ENCODE peak calls at places on chromosomes 12 and 14, in five cellular contexts. One of them, this sample, is unnamed.

GRCh38 chr14:104863923-104864266 is 1.2 kb upstream of the CEP170B start:
- DNase-seq in GM06990: no peak
- DNase-seq in psoas muscle: peak; percentile 52
- DNase-seq in K562: no peak
- DNase-seq in fibroblast of lung: no peak
- DNase-seq in this sample: no peak

GRCh38 chr14:44626423-44626822 is 119.3 kb upstream of the FSCB start:
- DNase-seq in K562: no peak
- DNase-seq in GM06990: no peak
- DNase-seq in fibroblast of lung: no peak
- DNase-seq in psoas muscle: no peak
- DNase-seq in this sample: no peak

GRCh38 chr12:117013726-117014125 is 85.5 kb downstream of the TESC start:
- DNase-seq in fibroblast of lung: peak; percentile 33
- DNase-seq in K562: no peak
- DNase-seq in GM06990: no peak
- DNase-seq in psoas muscle: no peak
- DNase-seq in this sample: peak; percentile 12

GRCh38 chr14:31401369-31401932 is 18.9 kb downstream of the HEATR5A start:
- DNase-seq in fibroblast of lung: no peak
- DNase-seq in psoas muscle: no peak
- DNase-seq in GM06990: no peak
- DNase-seq in K562: no peak
- DNase-seq in this sample: no peak

GRCh38 chr12:16325426-16325825 is 22.0 kb upstream of the MGST1 start:
- DNase-seq in psoas muscle: no peak
- DNase-seq in GM06990: no peak
- DNase-seq in fibroblast of lung: no peak
- DNase-seq in K562: no peak
- DNase-seq in this sample: no peak

GRCh38 chr12:98572010-98572409 is 21.5 kb upstream of the SLC25A3 start:
- DNase-seq in psoas muscle: no peak
- DNase-seq in fibroblast of lung: no peak
- DNase-seq in K562: peak; percentile 49
- DNase-seq in GM06990: no peak
- DNase-seq in this sample: no peak

GRCh38 chr12:84131076-84131475 is 781.5 kb downstream of the SLC6A15 start:
- DNase-seq in GM06990: no peak
- DNase-seq in psoas muscle: no peak
- DNase-seq in K562: no peak
- DNase-seq in fibroblast of lung: peak; percentile 36
- DNase-seq in this sample: peak; percentile 60

GRCh38 chr12:66065146-66065545 is 65.4 kb downstream of the LLPH start:
- DNase-seq in fibroblast of lung: peak; percentile 47
- DNase-seq in K562: no peak
- DNase-seq in GM06990: no peak
- DNase-seq in psoas muscle: no peak
- DNase-seq in this sample: peak; percentile 59

GRCh38 chr12:19373569-19373968 is 65.7 kb upstream of the AEBP2 start:
- DNase-seq in fibroblast of lung: no peak
- DNase-seq in K562: no peak
- DNase-seq in GM06990: no peak
- DNase-seq in psoas muscle: no peak
- DNase-seq in this sample: no peak

GRCh38 chr14:23348297-23348655 is 4.4 kb downstream of the SLC22A17 start:
- DNase-seq in GM06990: no peak
- DNase-seq in psoas muscle: no peak
- DNase-seq in K562: no peak
- DNase-seq in fibroblast of lung: no peak
- DNase-seq in this sample: no peak

GRCh38 chr14:89284368-89285058 is 132.5 kb downstream of the FOXN3 start:
- DNase-seq in GM06990: no peak
- DNase-seq in K562: no peak
- DNase-seq in fibroblast of lung: peak; percentile 88
- DNase-seq in psoas muscle: no peak
- DNase-seq in this sample: peak; percentile 82

GRCh38 chr14:21419528-21419927 is 35.7 kb upstream of the SUPT16H start:
- DNase-seq in K562: no peak
- DNase-seq in psoas muscle: no peak
- DNase-seq in GM06990: no peak
- DNase-seq in fibroblast of lung: no peak
- DNase-seq in this sample: no peak

GRCh38 chr12:117662620-117663395 is 301.4 kb upstream of the NOS1 start:
- DNase-seq in fibroblast of lung: peak; percentile 9
- DNase-seq in psoas muscle: no peak
- DNase-seq in K562: no peak
- DNase-seq in GM06990: no peak
- DNase-seq in this sample: no peak

GRCh38 chr12:65695077-65695865 is 129.0 kb upstream of the HMGA2 start:
- DNase-seq in psoas muscle: no peak
- DNase-seq in GM06990: no peak
- DNase-seq in fibroblast of lung: peak; percentile 99
- DNase-seq in K562: no peak
- DNase-seq in this sample: peak; percentile 99

GRCh38 chr14:50875359-50876090 is 3.7 kb downstream of the ABHD12B start:
- DNase-seq in GM06990: peak; percentile 79
- DNase-seq in K562: no peak
- DNase-seq in psoas muscle: no peak
- DNase-seq in fibroblast of lung: peak; percentile 48
- DNase-seq in this sample: peak; percentile 52

GRCh38 chr14:37658174-37658573 is 62.7 kb downstream of the TTC6 start:
- DNase-seq in fibroblast of lung: no peak
- DNase-seq in GM06990: no peak
- DNase-seq in psoas muscle: no peak
- DNase-seq in K562: no peak
- DNase-seq in this sample: peak; percentile 26

GRCh38 chr14:58755026-58755929 is 117.5 kb downstream of the DACT1 start:
- DNase-seq in fibroblast of lung: peak; percentile 65
- DNase-seq in GM06990: no peak
- DNase-seq in K562: no peak
- DNase-seq in psoas muscle: no peak
- DNase-seq in this sample: no peak

GRCh38 chr12:40794087-40794486 is 101.8 kb downstream of the CNTN1 start:
- DNase-seq in K562: no peak
- DNase-seq in fibroblast of lung: no peak
- DNase-seq in GM06990: no peak
- DNase-seq in psoas muscle: no peak
- DNase-seq in this sample: no peak

GRCh38 chr12:92078167-92079053 is 67.2 kb downstream of the BTG1 start:
- DNase-seq in K562: peak; percentile 62
- DNase-seq in fibroblast of lung: peak; percentile 92
- DNase-seq in psoas muscle: no peak
- DNase-seq in GM06990: no peak
- DNase-seq in this sample: peak; percentile 97

GRCh38 chr12:31325524-31325875 is 450 bp downstream of the SINHCAF start:
- DNase-seq in K562: peak; percentile 19
- DNase-seq in GM06990: no peak
- DNase-seq in fibroblast of lung: no peak
- DNase-seq in psoas muscle: no peak
- DNase-seq in this sample: no peak

GRCh38 chr12:124633269-124633953 is 66.0 kb upstream of the NCOR2 start:
- DNase-seq in fibroblast of lung: peak; percentile 66
- DNase-seq in K562: no peak
- DNase-seq in psoas muscle: no peak
- DNase-seq in GM06990: no peak
- DNase-seq in this sample: no peak

GRCh38 chr14:103121846-103122577 is 1.2 kb upstream of the TNFAIP2 start:
- DNase-seq in psoas muscle: peak; percentile 95
- DNase-seq in fibroblast of lung: peak; percentile 80
- DNase-seq in K562: peak; percentile 71
- DNase-seq in GM06990: no peak
- DNase-seq in this sample: peak; percentile 54

GRCh38 chr14:69943084-69943797 is 64.0 kb downstream of the SMOC1 start:
- DNase-seq in GM06990: no peak
- DNase-seq in psoas muscle: no peak
- DNase-seq in K562: no peak
- DNase-seq in fibroblast of lung: no peak
- DNase-seq in this sample: no peak

GRCh38 chr12:109664402-109664801 is 49.2 kb upstream of the FAM222A start:
- DNase-seq in GM06990: no peak
- DNase-seq in psoas muscle: no peak
- DNase-seq in K562: no peak
- DNase-seq in fibroblast of lung: no peak
- DNase-seq in this sample: no peak

GRCh38 chr12:2654741-2655140 is 140.0 kb upstream of the FKBP4 start:
- DNase-seq in psoas muscle: no peak
- DNase-seq in fibroblast of lung: no peak
- DNase-seq in GM06990: no peak
- DNase-seq in K562: no peak
- DNase-seq in this sample: no peak

GRCh38 chr12:29796823-29797263 is 13.1 kb upstream of the TMTC1 start:
- DNase-seq in GM06990: no peak
- DNase-seq in fibroblast of lung: peak; percentile 93
- DNase-seq in K562: no peak
- DNase-seq in psoas muscle: no peak
- DNase-seq in this sample: peak; percentile 92

GRCh38 chr12:82931349-82932116 is 244.8 kb downstream of the TMTC2 start:
- DNase-seq in K562: no peak
- DNase-seq in GM06990: no peak
- DNase-seq in fibroblast of lung: no peak
- DNase-seq in psoas muscle: no peak
- DNase-seq in this sample: no peak

GRCh38 chr12:64178122-64178521 is 44.0 kb downstream of the KICS2 start:
- DNase-seq in fibroblast of lung: peak; percentile 95
- DNase-seq in GM06990: no peak
- DNase-seq in K562: no peak
- DNase-seq in psoas muscle: no peak
- DNase-seq in this sample: peak; percentile 77

DNA sequence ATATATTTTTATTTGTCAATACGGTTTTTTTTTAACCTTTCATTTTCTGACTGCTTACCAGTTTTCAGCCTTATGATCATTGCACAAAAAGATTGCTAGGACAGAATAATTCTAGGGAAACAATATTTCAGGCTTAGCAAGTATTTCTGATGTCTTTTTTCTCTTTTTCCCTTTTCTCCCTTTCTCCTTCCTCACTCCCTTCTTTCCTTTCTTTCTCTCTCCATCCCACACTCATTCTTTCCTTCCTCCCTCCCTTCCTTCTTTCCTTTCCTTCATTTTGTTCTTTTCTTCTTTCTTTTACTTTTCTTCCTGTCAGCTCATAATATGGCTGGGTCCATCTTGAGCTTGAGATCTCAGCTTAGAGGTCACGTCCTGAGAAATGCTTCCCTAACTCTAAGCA is 601.4 kb upstream of the NOVA1 start:
- DNase-seq in K562: no peak
- DNase-seq in psoas muscle: no peak
- DNase-seq in GM06990: no peak
- DNase-seq in fibroblast of lung: no peak
- DNase-seq in this sample: no peak
- TF ChIP-seq CTCF in K562: no peak
- TF ChIP-seq CTCF in psoas muscle: no peak
- TF ChIP-seq CTCF in GM06990: no peak
- TF ChIP-seq CTCF in fibroblast of lung: no peak
- TF ChIP-seq CTCF in this sample: no peak

DNA sequence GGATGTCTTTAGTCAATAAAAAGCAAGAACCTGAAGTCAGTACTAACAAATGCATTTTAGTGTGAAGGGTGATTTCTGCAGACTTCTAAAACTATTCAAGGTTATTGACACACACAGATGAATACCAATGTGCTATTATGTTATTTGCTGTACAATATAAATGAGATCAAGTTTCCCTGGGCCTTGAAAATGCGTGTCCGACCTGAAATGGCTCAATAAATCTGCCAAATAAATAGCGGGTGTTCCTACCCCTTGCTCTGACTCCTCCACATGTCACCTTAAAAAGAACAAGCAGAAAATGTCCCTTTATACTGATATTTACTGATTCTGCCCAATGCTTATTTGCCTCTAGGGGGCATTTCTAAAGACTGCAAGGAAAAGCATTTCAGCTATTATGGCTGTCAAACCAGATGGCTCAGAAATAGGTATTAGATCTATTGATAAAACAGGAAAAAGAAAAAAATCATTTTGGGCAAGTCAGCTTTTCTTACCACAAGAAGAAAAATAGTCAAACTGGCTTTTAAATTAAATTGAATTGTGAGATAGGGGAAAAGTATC is 367.3 kb upstream of the KITLG start:
- DNase-seq in fibroblast of lung: no peak
- DNase-seq in K562: no peak
- DNase-seq in psoas muscle: no peak
- DNase-seq in GM06990: no peak
- DNase-seq in this sample: no peak
- TF ChIP-seq CTCF in fibroblast of lung: no peak
- TF ChIP-seq CTCF in K562: no peak
- TF ChIP-seq CTCF in psoas muscle: no peak
- TF ChIP-seq CTCF in GM06990: peak; percentile 17
- TF ChIP-seq CTCF in this sample: peak; percentile 6

GRCh38 chr12:22538336-22538735 is 6.0 kb downstream of the C2CD5 start:
- DNase-seq in GM06990: no peak
- DNase-seq in fibroblast of lung: peak; percentile 28
- DNase-seq in K562: no peak
- DNase-seq in psoas muscle: no peak
- DNase-seq in this sample: no peak

GRCh38 chr12:22541496-22541895 is 2.8 kb downstream of the C2CD5 start:
- DNase-seq in psoas muscle: no peak
- DNase-seq in K562: no peak
- DNase-seq in fibroblast of lung: no peak
- DNase-seq in GM06990: no peak
- DNase-seq in this sample: no peak

GRCh38 chr12:22539055-22539454 is 5.3 kb downstream of the C2CD5 start:
- DNase-seq in psoas muscle: no peak
- DNase-seq in fibroblast of lung: no peak
- DNase-seq in K562: no peak
- DNase-seq in GM06990: no peak
- DNase-seq in this sample: no peak

GRCh38 chr12:22543246-22544037 is 900 bp downstream of the C2CD5 start:
- DNase-seq in fibroblast of lung: peak; percentile 34
- DNase-seq in GM06990: peak; percentile 76
- DNase-seq in K562: peak; percentile 22
- DNase-seq in psoas muscle: peak; percentile 76
- DNase-seq in this sample: peak; percentile 3

GRCh38 chr12:22544038-22544979 is at the start of gene C2CD5:
- DNase-seq in K562: peak; percentile 86
- DNase-seq in GM06990: peak; percentile 95
- DNase-seq in psoas muscle: peak; percentile 99
- DNase-seq in fibroblast of lung: peak; percentile 98
- DNase-seq in this sample: peak; percentile 98
- TF ChIP-seq CTCF in K562: peak; percentile 51
- TF ChIP-seq CTCF in GM06990: no peak
- TF ChIP-seq CTCF in psoas muscle: peak; percentile 26
- TF ChIP-seq CTCF in fibroblast of lung: peak; percentile 30
- TF ChIP-seq CTCF in this sample: peak; percentile 39

GRCh38 chr14:100905166-100905565 is 1.6 kb upstream of the RTL1 start:
- DNase-seq in fibroblast of lung: no peak
- DNase-seq in psoas muscle: no peak
- DNase-seq in K562: no peak
- DNase-seq in GM06990: no peak
- DNase-seq in this sample: no peak

GRCh38 chr14:100903672-100904185 is at the start of gene RTL1:
- DNase-seq in K562: no peak
- DNase-seq in psoas muscle: no peak
- DNase-seq in GM06990: no peak
- DNase-seq in fibroblast of lung: no peak
- DNase-seq in this sample: no peak

GRCh38 chr14:100902792-100903191 is 730 bp downstream of the RTL1 start:
- DNase-seq in GM06990: no peak
- DNase-seq in psoas muscle: no peak
- DNase-seq in fibroblast of lung: no peak
- DNase-seq in K562: no peak
- DNase-seq in this sample: no peak

GRCh38 chr14:100906420-100906819 is 2.9 kb upstream of the RTL1 start:
- DNase-seq in GM06990: no peak
- DNase-seq in K562: peak; percentile 40
- DNase-seq in fibroblast of lung: no peak
- DNase-seq in psoas muscle: no peak
- DNase-seq in this sample: no peak

GRCh38 chr14:100904307-100905019 is 941 bp upstream of the RTL1 start:
- DNase-seq in fibroblast of lung: peak; percentile 27
- DNase-seq in psoas muscle: no peak
- DNase-seq in K562: no peak
- DNase-seq in GM06990: no peak
- DNase-seq in this sample: no peak
- TF ChIP-seq CTCF in fibroblast of lung: peak; percentile 29
- TF ChIP-seq CTCF in psoas muscle: no peak
- TF ChIP-seq CTCF in K562: peak; percentile 46
- TF ChIP-seq CTCF in GM06990: no peak
- TF ChIP-seq CTCF in this sample: peak; percentile 40

This sample was measured in astrocyte of the spinal cord.